ENCODE peak calls at places on chromosomes 3 and 15, in five cellular contexts. N, P, Q, Y and E are unnamed samples.

GRCh38 chr15:69394556-69395282 is 19.4 kb upstream of the KIF23 start:
- DNase-seq in N (peak; percentile 96), P (peak; percentile 82), Q (peak; percentile 81), Y (peak; percentile 66), E (no peak)

GRCh38 chr15:92681141-92681622 is 25.6 kb upstream of the FAM174B start:
- DNase-seq in N (no peak), P (no peak), Q (no peak), Y (no peak), E (peak; percentile 96)

GRCh38 chr15:91040851-91041250 is 18.5 kb upstream of the VPS33B start:
- DNase-seq in N (no peak), P (no peak), Q (no peak), Y (no peak), E (no peak)

GRCh38 chr3:160393346-160394008 is 5.5 kb downstream of the IFT80 start:
- DNase-seq in N (no peak), P (no peak), Q (no peak), Y (no peak), E (no peak)

GRCh38 chr3:140914384-140914945 is 27.2 kb upstream of the SLC25A36 start:
- DNase-seq in N (no peak), P (no peak), Q (no peak), Y (no peak), E (no peak)

GRCh38 chr3:126419151-126419703 is 24.5 kb downstream of the CFAP100 start:
- DNase-seq in N (peak; percentile 65), P (peak; percentile 20), Q (no peak), Y (no peak), E (no peak)

GRCh38 chr3:62874398-62875102 is 666 bp downstream of the CADPS start:
- DNase-seq in N (peak; percentile 53), P (no peak), Q (peak; percentile 28), Y (no peak), E (no peak)

GRCh38 chr15:51104512-51104911 is 9.8 kb upstream of the TNFAIP8L3 start:
- DNase-seq in N (no peak), P (peak; percentile 39), Q (no peak), Y (no peak), E (no peak)

GRCh38 chr3:130395916-130396315 is 50.4 kb downstream of the COL6A5 start:
- DNase-seq in N (no peak), P (no peak), Q (no peak), Y (no peak), E (no peak)

GRCh38 chr15:58057559-58057958 is 8.0 kb downstream of the ALDH1A2 start:
- DNase-seq in N (no peak), P (no peak), Q (no peak), Y (no peak), E (no peak)

GRCh38 chr15:53658827-53659226 is 100.6 kb downstream of the WDR72 start:
- DNase-seq in N (no peak), P (no peak), Q (no peak), Y (no peak), E (no peak)

GRCh38 chr3:113947372-113948014 is at the start of gene ZDHHC23:
- DNase-seq in N (peak; percentile 91), P (peak; percentile 92), Q (peak; percentile 94), Y (peak; percentile 63), E (no peak)

GRCh38 chr3:117045143-117045542 is 335.6 kb downstream of the TUSC7 start:
- DNase-seq in N (no peak), P (no peak), Q (peak; percentile 17), Y (no peak), E (no peak)

GRCh38 chr3:120448707-120449650 is 1.8 kb downstream of the FSTL1 start:
- DNase-seq in N (peak; percentile 91), P (no peak), Q (no peak), Y (no peak), E (peak; percentile 46)

GRCh38 chr3:13057641-13058040 is 15.6 kb downstream of the IQSEC1 start:
- DNase-seq in N (no peak), P (no peak), Q (no peak), Y (no peak), E (no peak)

GRCh38 chr3:123337226-123337625 is 111.7 kb downstream of the ADCY5 start:
- DNase-seq in N (peak; percentile 22), P (no peak), Q (no peak), Y (no peak), E (no peak)

GRCh38 chr3:143247007-143247563 is 127.5 kb downstream of the CHST2 start:
- DNase-seq in N (no peak), P (no peak), Q (no peak), Y (no peak), E (no peak)

GRCh38 chr3:29759443-29760033 is 478.7 kb downstream of the RBMS3 start:
- DNase-seq in N (no peak), P (no peak), Q (no peak), Y (no peak), E (no peak)

GRCh38 chr3:46845397-46845859 is 17.8 kb downstream of the MYL3 start:
- DNase-seq in N (peak; percentile 95), P (peak; percentile 53), Q (peak; percentile 74), Y (no peak), E (peak; percentile 44)

GRCh38 chr3:14915636-14916222 is 31.7 kb upstream of the NR2C2 start:
- DNase-seq in N (no peak), P (peak; percentile 1), Q (no peak), Y (no peak), E (no peak)

GRCh38 chr15:60093273-60094067 is 89.4 kb downstream of the FOXB1 start:
- DNase-seq in N (no peak), P (peak; percentile 69), Q (peak; percentile 42), Y (no peak), E (no peak)

GRCh38 chr3:195196266-195196665 is 74.7 kb downstream of the XXYLT1 start:
- DNase-seq in N (peak; percentile 85), P (peak; percentile 3), Q (no peak), Y (no peak), E (no peak)

GRCh38 chr3:46663611-46664135 is 29.8 kb downstream of the ALS2CL start:
- DNase-seq in N (peak; percentile 60), P (peak; percentile 23), Q (no peak), Y (no peak), E (no peak)

GRCh38 chr15:60773893-60774292 is 295.0 kb upstream of the ICE2 start:
- DNase-seq in N (no peak), P (no peak), Q (no peak), Y (no peak), E (no peak)

GRCh38 chr15:66737243-66738010 is 35.4 kb downstream of the SMAD6 start:
- DNase-seq in N (no peak), P (no peak), Q (no peak), Y (no peak), E (no peak)

GRCh38 chr3:150610785-150611184 is 7.7 kb downstream of the SELENOT start:
- DNase-seq in N (no peak), P (no peak), Q (no peak), Y (no peak), E (no peak)

GRCh38 chr15:45448066-45448510 is 69.7 kb upstream of the GATM start:
- DNase-seq in N (no peak), P (no peak), Q (no peak), Y (no peak), E (no peak)

GRCh38 chr15:96330064-96330449 is 443 bp upstream of the NR2F2 start:
- DNase-seq in N (no peak), P (no peak), Q (no peak), Y (no peak), E (no peak)

GRCh38 chr15:96330450-96331140 is at the start of gene NR2F2:
- DNase-seq in N (peak; percentile 100), P (peak; percentile 98), Q (peak; percentile 97), Y (peak; percentile 46), E (peak; percentile 89)

GRCh38 chr15:96332854-96333193 is 2.3 kb downstream of the NR2F2 start:
- DNase-seq in N (peak; percentile 80), P (no peak), Q (no peak), Y (no peak), E (no peak)

GRCh38 chr15:96331942-96332853 is 1.7 kb downstream of the NR2F2 start:
- DNase-seq in N (peak; percentile 81), P (no peak), Q (peak; percentile 71), Y (no peak), E (no peak)

DNA sequence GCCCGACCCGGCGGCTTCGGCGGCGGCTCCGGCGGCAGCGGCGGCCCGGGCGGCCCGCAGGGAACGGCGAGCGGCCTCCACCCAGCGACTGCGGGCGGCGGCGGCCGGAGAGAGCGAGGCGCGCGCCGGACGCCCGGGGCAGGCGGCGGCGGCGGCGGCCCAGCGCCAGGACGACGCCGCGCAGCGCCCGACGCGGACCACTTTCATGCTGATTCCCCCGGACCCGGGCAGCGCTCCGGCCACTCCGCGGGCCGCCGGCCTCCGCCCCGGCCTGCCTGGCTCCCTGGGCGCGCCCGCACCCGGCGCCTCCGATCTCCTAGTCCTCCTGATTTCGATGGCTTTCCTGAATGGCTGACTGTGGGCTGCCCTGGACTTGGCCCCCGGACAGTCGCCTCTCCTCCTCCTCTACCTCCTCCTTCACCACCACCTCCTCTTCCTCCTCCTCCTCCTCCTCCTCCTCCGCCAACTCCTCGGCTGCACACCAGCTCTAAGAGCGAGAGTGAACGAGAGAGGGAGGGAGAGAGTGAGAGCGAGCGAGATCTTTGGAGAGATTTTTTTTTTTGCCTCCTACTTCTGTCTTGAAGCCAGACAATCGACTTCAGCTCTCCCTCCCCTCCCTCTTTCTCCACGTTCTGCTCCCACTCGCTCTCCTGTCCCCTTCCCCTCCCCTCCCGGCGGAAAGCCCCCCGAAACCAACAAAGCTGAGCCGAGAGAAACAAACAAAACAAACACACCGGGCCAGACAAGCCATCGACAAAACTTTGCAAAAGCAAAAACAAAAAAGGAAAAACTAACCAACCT is 841 bp downstream of the NR2F2 start:
- DNase-seq in N (peak; percentile 93), P (no peak), Q (peak; percentile 56), Y (no peak), E (no peak)
- H3K4me3 ChIP-seq in N (peak overlapping the region; percentile 91), P (peak overlapping the region; percentile 80), Q (peak overlapping the region; percentile 52), Y (no peak overlapping the region), E (peak overlapping the region; percentile 66)

DNA sequence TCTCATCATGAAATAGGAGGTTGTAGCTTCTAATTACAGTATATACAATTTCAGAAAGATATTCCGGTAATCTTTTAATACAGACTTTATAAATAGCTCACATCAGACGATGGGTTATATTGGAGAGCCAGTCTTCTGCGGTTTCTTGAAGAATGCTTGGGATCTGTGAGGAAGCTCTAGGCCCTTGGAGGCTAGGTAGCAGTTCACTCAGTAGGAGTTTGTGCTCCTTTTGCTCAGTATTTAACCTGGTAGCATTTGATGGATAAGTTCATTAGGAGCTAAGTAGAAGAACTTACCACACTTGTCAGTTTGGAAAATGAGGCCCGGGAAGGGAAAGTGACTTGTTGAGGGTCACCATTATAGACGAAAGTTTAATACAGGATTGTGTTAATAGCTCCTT is 2.8 kb downstream of the FNDC3B start:
- DNase-seq in N (no peak), P (no peak), Q (no peak), Y (no peak), E (no peak)
- H3K4me3 ChIP-seq in N (peak overlapping the region; percentile 88), P (peak overlapping the region; percentile 76), Q (peak overlapping the region; percentile 97), Y (no peak overlapping the region), E (peak overlapping the region; percentile 89)

GRCh38 chr3:185221203-185221602 is 32.6 kb downstream of the EHHADH start:
- DNase-seq in N (no peak), P (no peak), Q (no peak), Y (no peak), E (no peak)

GRCh38 chr3:185215873-185216586 is 37.8 kb downstream of the EHHADH start:
- DNase-seq in N (peak; percentile 59), P (no peak), Q (no peak), Y (no peak), E (no peak)

GRCh38 chr3:185210621-185211157 is 43.2 kb downstream of the EHHADH start:
- DNase-seq in N (no peak), P (no peak), Q (no peak), Y (no peak), E (no peak)

GRCh38 chr3:185216587-185216918 is 37.3 kb downstream of the EHHADH start:
- DNase-seq in N (no peak), P (no peak), Q (peak; percentile 31), Y (no peak), E (no peak)
- H3K4me3 ChIP-seq in N (peak overlapping the region; percentile 69), P (peak overlapping the region; percentile 34), Q (peak overlapping the region; percentile 26), Y (no peak overlapping the region), E (no peak overlapping the region)

GRCh38 chr3:98628317-98628716 is 34.9 kb upstream of the CPOX start:
- DNase-seq in N (no peak), P (no peak), Q (no peak), Y (no peak), E (no peak)
- H3K4me3 ChIP-seq in N (no peak overlapping the region), P (no peak overlapping the region), Q (no peak overlapping the region), Y (no peak overlapping the region), E (no peak overlapping the region)